ENCODE peak calls at places on chromosomes 16 and 17, in six cellular contexts. R is tibial artery, B is psoas muscle, M is transverse colon, X is mammary epithelial cell, G is neural progenitor cell. S is an unnamed sample.

GRCh38 chr17:13583996-13584700 is 17.6 kb downstream of the HS3ST3A1 start:
- DNase-seq in R (no peak), X (no peak), M (no peak), B (no peak), G (no peak), S (no peak)

GRCh38 chr17:47295037-47295873 is 28.5 kb upstream of the EFCAB13 start:
- DNase-seq in R (no peak), X (no peak), G (peak; percentile 62), M (no peak), B (no peak), S (peak; percentile 61)

GRCh38 chr17:75647061-75647460 is 13.8 kb downstream of the SMIM5 start:
- DNase-seq in G (no peak), B (no peak), X (no peak), R (no peak), M (no peak), S (no peak)

GRCh38 chr16:2499890-2500633 is 13.7 kb upstream of the ATP6V0C start:
- DNase-seq in G (no peak), X (no peak), M (no peak), B (no peak), R (no peak), S (no peak)

GRCh38 chr16:80802902-80803301 is 1.5 kb downstream of the CDYL2 start:
- DNase-seq in R (no peak), M (no peak), G (no peak), B (no peak), X (no peak), S (no peak)

GRCh38 chr16:11425140-11425539 is 79.9 kb downstream of the RMI2 start:
- DNase-seq in M (no peak), G (no peak), X (no peak), B (no peak), R (no peak), S (no peak)

GRCh38 chr17:71975998-71976649 is 144.7 kb upstream of the SOX9 start:
- DNase-seq in R (peak; percentile 93), X (peak; percentile 98), B (peak; percentile 90), G (peak; percentile 8), M (peak; percentile 79), S (peak; percentile 99)

GRCh38 chr17:44981221-44981968 is 13.3 kb upstream of the C1QL1 start:
- DNase-seq in X (peak; percentile 53), B (no peak), R (no peak), G (no peak), M (no peak), S (peak; percentile 60)

GRCh38 chr16:13138528-13138927 is 237.1 kb downstream of the SHISA9 start:
- DNase-seq in R (no peak), G (no peak), X (peak; percentile 53), B (no peak), M (no peak), S (no peak)

GRCh38 chr17:80220709-80221215 is 535 bp downstream of the SLC26A11 start:
- DNase-seq in G (peak; percentile 52), R (no peak), X (no peak), B (no peak), M (peak; percentile 23), S (no peak)

GRCh38 chr16:80743273-80743672 is 61.1 kb downstream of the CDYL2 start:
- DNase-seq in X (no peak), R (no peak), M (no peak), B (no peak), G (no peak), S (no peak)

GRCh38 chr17:8679136-8679535 is 48.6 kb upstream of the MYH10 start:
- DNase-seq in R (no peak), B (no peak), G (no peak), X (no peak), M (no peak), S (no peak)

GRCh38 chr17:77728871-77729270 is 229.6 kb upstream of the TNRC6C start:
- DNase-seq in X (no peak), B (no peak), G (no peak), M (no peak), R (no peak), S (no peak)

GRCh38 chr17:81390029-81390428 is 5.2 kb upstream of the BAHCC1 start:
- DNase-seq in R (no peak), X (no peak), G (no peak), M (no peak), B (no peak), S (no peak)

GRCh38 chr17:76261421-76262215 is 3.5 kb upstream of the UBALD2 start:
- DNase-seq in M (no peak), R (no peak), G (no peak), X (no peak), B (no peak), S (no peak)

GRCh38 chr17:40033339-40033738 is 18.1 kb downstream of the CSF3 start:
- DNase-seq in M (no peak), B (no peak), X (no peak), R (no peak), G (no peak), S (no peak)

GRCh38 chr16:48109496-48109895 is 46.3 kb downstream of the ABCC12 start:
- DNase-seq in B (no peak), R (no peak), M (no peak), G (peak; percentile 81), X (no peak), S (no peak)

GRCh38 chr16:78628526-78628925 is 529.1 kb downstream of the WWOX start:
- DNase-seq in X (no peak), B (no peak), R (no peak), G (no peak), M (no peak), S (no peak)

GRCh38 chr17:60594747-60595146 is 5.2 kb upstream of the PPM1D start:
- DNase-seq in G (no peak), M (no peak), X (no peak), R (no peak), B (no peak), S (no peak)

GRCh38 chr17:21272881-21273839 is 11.4 kb upstream of the MAP2K3 start:
- DNase-seq in B (no peak), G (no peak), R (no peak), M (peak; percentile 65), X (no peak), S (no peak)

GRCh38 chr16:55435387-55435786 is 43.6 kb upstream of the MMP2 start:
- DNase-seq in G (no peak), X (no peak), B (no peak), R (no peak), M (no peak), S (no peak)

GRCh38 chr17:78910885-78911284 is 7.9 kb upstream of the CEP295NL start:
- DNase-seq in B (no peak), R (peak; percentile 56), M (no peak), G (no peak), X (no peak), S (no peak)

GRCh38 chr17:48352630-48353029 is 77.4 kb downstream of the SKAP1 start:
- DNase-seq in R (no peak), B (no peak), X (peak; percentile 32), G (no peak), M (no peak), S (peak; percentile 5)

GRCh38 chr16:85157813-85158701 is 45.8 kb upstream of the CIBAR2 start:
- DNase-seq in R (no peak), M (no peak), G (peak; percentile 83), X (no peak), B (no peak), S (no peak)

GRCh38 chr17:65684631-65685030 is 123.2 kb upstream of the AXIN2 start:
- DNase-seq in M (no peak), X (peak; percentile 12), R (no peak), G (no peak), B (no peak), S (no peak)

GRCh38 chr17:55348749-55349354 is 72.8 kb downstream of the MMD start:
- DNase-seq in M (peak; percentile 49), G (peak; percentile 67), B (peak; percentile 26), X (peak; percentile 38), R (peak; percentile 48), S (peak; percentile 20)

GRCh38 chr16:22928882-22929281 is 114.9 kb downstream of the HS3ST2 start:
- DNase-seq in X (no peak), G (no peak), M (no peak), R (no peak), B (no peak), S (no peak)

GRCh38 chr16:67419502-67419901 is 3.2 kb upstream of the ZDHHC1 start:
- DNase-seq in M (no peak), R (no peak), X (no peak), G (no peak), B (no peak), S (no peak)

GRCh38 chr16:7437135-7437534 is 104.5 kb downstream of the RBFOX1 start:
- DNase-seq in G (no peak), R (no peak), X (no peak), B (no peak), M (no peak), S (no peak)

GRCh38 chr16:85328665-85329058 is 216.4 kb upstream of the CIBAR2 start:
- DNase-seq in B (no peak), M (no peak), X (no peak), G (peak; percentile 95), R (no peak), S (no peak)

GRCh38 chr17:51636291-51636690 is 375.9 kb downstream of the UTP18 start:
- DNase-seq in R (no peak), B (no peak), G (peak; percentile 11), X (no peak), M (no peak), S (no peak)

GRCh38 chr16:84501077-84501735 is 3.3 kb downstream of the MEAK7 start:
- DNase-seq in B (no peak), R (no peak), X (peak; percentile 96), M (peak; percentile 27), G (no peak), S (peak; percentile 71)

DNA sequence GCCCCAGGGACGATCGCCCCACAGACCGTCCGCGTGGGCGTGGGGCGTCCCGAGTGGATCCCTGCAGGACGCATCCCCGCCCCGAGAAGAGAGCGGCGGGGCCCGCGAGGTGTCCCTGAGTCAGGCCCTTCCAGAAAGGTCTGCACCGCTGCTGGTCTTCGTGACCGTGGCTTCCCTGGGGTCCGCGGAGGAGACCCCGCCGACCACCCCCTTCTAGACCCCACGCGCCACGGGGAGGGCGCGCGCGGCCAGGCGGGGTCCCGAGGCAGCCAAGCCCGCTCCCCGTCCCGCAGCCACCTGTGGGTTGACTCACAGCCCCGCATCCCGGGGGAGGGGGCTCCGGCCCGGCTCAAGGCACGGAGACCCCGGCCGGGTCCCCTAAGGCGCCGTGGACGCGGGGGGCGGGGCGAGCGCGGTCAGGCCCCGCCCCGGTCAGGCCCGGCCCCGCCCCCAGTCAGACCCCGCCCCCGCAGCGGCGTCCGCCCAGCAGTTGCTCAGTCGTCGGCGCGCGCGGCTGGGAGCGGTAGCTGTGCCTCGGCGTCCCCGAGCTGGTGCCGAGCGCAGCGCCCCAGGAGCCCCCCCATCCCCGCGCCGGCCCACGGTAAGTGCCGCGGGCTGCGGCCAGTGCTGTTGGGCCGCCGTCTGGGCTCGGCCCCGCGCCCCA is at the start of gene BAIAP3:
- DNase-seq in G (peak; percentile 77), R (no peak), B (peak; percentile 60), M (peak; percentile 64), X (no peak), S (no peak)
- H3K4me3 ChIP-seq in G (peak within 1 kb of the TSS; percentile 42), R (peak within 1 kb of the TSS; percentile 35), B (peak within 1 kb of the TSS; percentile 59), M (peak within 1 kb of the TSS; percentile 49), X (peak within 1 kb of the TSS; percentile 18), S (no peak within 1 kb of the TSS)

GRCh38 chr16:8720967-8721692 is 46.7 kb downstream of the ABAT start:
- DNase-seq in R (no peak), X (no peak), G (no peak), B (no peak), M (peak; percentile 18), S (no peak)
- H3K4me3 ChIP-seq in R (no peak overlapping the region), X (no peak overlapping the region), G (no peak overlapping the region), B (no peak overlapping the region), M (peak overlapping the region; percentile 26), S (no peak overlapping the region)

GRCh38 chr16:66052745-66053144 is 313.7 kb upstream of the CDH5 start:
- DNase-seq in G (no peak), M (no peak), X (no peak), B (no peak), R (no peak), S (no peak)
- H3K4me3 ChIP-seq in G (no peak overlapping the region), M (no peak overlapping the region), X (no peak overlapping the region), B (no peak overlapping the region), R (no peak overlapping the region), S (no peak overlapping the region)

GRCh38 chr16:28554634-28555423 is 1.1 kb downstream of the SGF29 start:
- DNase-seq in G (no peak), B (no peak), X (no peak), M (no peak), R (no peak), S (no peak)
- H3K4me3 ChIP-seq in G (peak overlapping the region; percentile 68), B (peak overlapping the region; percentile 77), X (peak overlapping the region; percentile 63), M (peak overlapping the region; percentile 70), R (peak overlapping the region; percentile 73), S (peak overlapping the region; percentile 87)